ENCODE peak calls at places on chromosomes 12 and 14, in seven cellular contexts. R is IMR-90, J is H1, Q is neuronal stem cell, D is mesenchymal stem cell, A is mesendoderm, C is trophoblast cell. U is an unnamed sample. For H3K4me1, the result is how much of the 10 kb centered on the place peaks cover.

GRCh38 chr12:2382391-2383155 is 329.8 kb downstream of the CACNA1C start:
- DNase-seq in Q (no peak), D (peak), R (peak), A (no peak), C (no peak), J (no peak), U (no peak)

GRCh38 chr14:68977137-68977740 is 1.9 kb downstream of the ACTN1 start:
- DNase-seq in A (no peak), D (no peak), J (no peak), C (no peak), Q (peak), R (no peak), U (no peak)

GRCh38 chr12:111730420-111730819 is 36.3 kb upstream of the ALDH2 start:
- DNase-seq in R (no peak), A (no peak), Q (no peak), D (no peak), C (no peak), J (no peak), U (no peak)

GRCh38 chr12:10968765-10969456 is 17.8 kb downstream of the TAS2R50 start:
- DNase-seq in C (no peak), D (peak), A (no peak), J (no peak), Q (no peak), R (peak), U (no peak)

GRCh38 chr14:76951149-76951548 is 77.4 kb downstream of the IRF2BPL start:
- DNase-seq in C (no peak), D (no peak), A (no peak), J (no peak), R (no peak), Q (no peak), U (no peak)

GRCh38 chr12:122862110-122862634 is 26.9 kb downstream of the HIP1R start:
- DNase-seq in J (no peak), R (no peak), D (no peak), A (no peak), Q (no peak), C (no peak), U (no peak)

GRCh38 chr12:52506858-52507715 is 13.1 kb downstream of the KRT5 start:
- DNase-seq in D (peak), Q (peak), C (no peak), A (peak), J (no peak), R (peak), U (peak)

GRCh38 chr14:89289477-89289876 is 127.6 kb downstream of the FOXN3 start:
- DNase-seq in Q (no peak), C (no peak), R (no peak), A (no peak), D (no peak), J (no peak), U (no peak)

GRCh38 chr12:82688035-82688501 is 1.4 kb downstream of the TMTC2 start:
- DNase-seq in C (no peak), D (peak), Q (no peak), R (no peak), J (no peak), A (no peak), U (no peak)

GRCh38 chr12:31017535-31017934 is 56.1 kb upstream of the DDX11 start:
- DNase-seq in A (no peak), J (no peak), R (no peak), Q (no peak), C (no peak), D (no peak), U (peak)

GRCh38 chr12:31011746-31012567 is 61.7 kb upstream of the DDX11 start:
- DNase-seq in A (no peak), D (no peak), J (no peak), Q (no peak), R (no peak), C (no peak), U (no peak)

GRCh38 chr12:31016057-31016456 is 57.6 kb upstream of the DDX11 start:
- DNase-seq in D (no peak), A (no peak), J (no peak), R (no peak), Q (no peak), C (no peak), U (no peak)

GRCh38 chr12:31018106-31018890 is 55.4 kb upstream of the DDX11 start:
- DNase-seq in Q (no peak), D (no peak), A (no peak), R (no peak), J (no peak), C (no peak), U (peak)

DNA sequence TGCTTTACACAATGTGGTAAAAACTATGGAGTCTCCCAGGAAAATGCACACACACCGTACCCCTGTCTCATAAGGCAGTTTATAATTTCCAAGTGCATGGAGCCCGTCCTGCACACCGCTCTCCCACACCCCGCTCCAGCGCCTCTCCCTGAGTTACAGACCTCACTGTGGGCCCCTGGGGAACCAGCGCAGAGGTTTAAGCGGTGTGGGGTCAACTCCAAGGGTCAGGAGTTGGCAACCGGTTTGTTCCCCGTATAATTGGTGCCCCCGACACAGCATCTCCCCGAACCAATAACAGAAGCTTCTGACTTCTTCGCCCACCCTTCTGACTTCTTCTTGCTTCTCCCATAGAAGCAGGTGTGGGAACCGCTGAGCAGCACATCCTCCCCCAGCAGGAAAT is 58.4 kb upstream of the DDX11 start:
- DNase-seq in J (no peak), C (no peak), R (no peak), A (no peak), D (no peak), Q (no peak), U (no peak)
- H2AK5ac ChIP-seq in J (no peak), C (no peak), R (no peak), A (no peak), D (no peak), Q (no peak), U (no peak)

DNA sequence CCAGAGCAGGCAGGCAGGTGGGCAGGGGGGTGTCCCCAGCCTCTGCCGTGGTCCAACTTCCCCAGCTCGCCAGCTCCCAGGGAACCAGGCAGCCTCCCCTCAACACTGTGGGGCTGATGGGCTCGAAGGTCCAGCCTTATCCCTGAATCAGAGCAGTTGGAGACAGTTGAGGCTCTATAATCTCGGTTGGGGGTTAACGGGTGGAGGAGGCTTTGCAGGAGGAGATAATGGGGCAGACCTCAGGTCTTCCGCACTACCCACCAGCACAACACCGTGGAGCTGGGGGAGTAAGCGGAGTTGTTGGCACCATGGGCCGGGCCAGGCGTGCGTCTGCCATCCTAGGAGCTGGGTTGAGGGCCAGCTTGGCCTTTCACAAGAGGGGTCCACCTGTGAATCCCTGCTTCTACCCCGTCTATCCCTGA is 13.9 kb upstream of the HDAC7 start:
- DNase-seq in A (no peak), Q (no peak), C (no peak), R (no peak), J (no peak), D (no peak), U (peak)
- H3K4me1 ChIP-seq in A (under half), Q (under half), C (under half), R (under half), J (under half), D (under half), U (under half)

DNA sequence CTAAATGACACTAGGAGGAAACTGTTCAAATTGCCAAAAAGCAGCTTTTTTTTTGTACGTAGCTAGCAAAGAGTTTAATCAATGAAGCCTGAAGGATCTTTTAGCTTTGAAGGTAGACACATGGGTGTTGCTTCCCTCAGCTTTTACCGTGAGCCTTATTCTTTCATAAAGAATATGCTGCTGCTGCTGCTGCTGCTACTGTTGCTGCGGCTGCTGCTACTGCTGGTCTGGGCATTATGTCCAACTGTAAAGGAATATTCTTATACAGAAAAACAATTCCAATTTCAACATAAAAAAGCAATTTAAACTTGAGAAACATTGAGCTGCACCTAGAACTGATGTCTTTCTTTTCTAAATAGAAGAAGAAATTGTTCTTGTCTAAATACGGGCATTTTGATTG is 38.9 kb upstream of the PPP1R12A start:
- DNase-seq in R (no peak), A (no peak), Q (no peak), C (no peak), J (no peak), D (no peak), U (no peak)
- H2AK5ac ChIP-seq in R (no peak), A (no peak), Q (no peak), C (no peak), J (no peak), D (no peak), U (no peak)

DNA sequence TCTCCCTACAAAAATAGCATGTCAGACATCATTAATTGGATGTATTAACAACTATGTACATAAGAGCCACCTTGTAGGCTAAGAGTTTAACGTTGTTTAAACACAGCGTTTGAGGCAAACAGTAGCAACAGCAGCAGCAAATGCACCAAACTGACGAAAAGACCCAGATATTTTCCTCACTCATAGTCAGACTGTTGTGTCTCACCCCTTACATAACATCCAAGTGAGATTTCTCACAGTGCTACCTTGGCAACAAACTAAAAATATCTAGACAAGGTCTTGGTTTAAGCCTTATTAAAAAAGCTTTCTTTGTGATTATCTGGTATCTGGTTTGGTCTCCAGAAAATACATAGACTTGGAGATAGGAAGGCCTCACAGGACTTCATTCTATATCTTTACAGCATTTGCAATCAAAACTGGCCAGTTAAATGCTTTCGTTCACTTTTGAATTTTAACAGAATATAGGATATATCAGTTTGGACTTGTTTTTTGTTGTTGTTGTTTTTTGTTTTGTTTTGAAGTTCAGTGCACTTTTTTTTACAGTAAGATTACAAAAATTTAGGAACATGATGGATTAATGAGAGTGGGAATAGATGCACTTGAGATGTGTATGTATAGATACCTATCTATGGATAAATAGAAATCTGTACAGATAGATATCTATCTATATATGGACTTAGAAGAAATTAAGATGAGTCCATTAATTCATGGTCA is 4.1 kb downstream of the BHLHE41 start:
- DNase-seq in D (no peak), R (no peak), C (no peak), Q (no peak), J (no peak), A (no peak), U (no peak)
- H3K4me1 ChIP-seq in D (under half), R (under half), C (under half), Q (under half), J (under half), A (under half), U (under half)

GRCh38 chr14:50351016-50351415 is 38.9 kb downstream of the DMAC2L start:
- DNase-seq in J (no peak), D (peak), R (peak), C (no peak), Q (no peak), A (no peak), U (no peak)

GRCh38 chr14:50347521-50347920 is 35.4 kb downstream of the DMAC2L start:
- DNase-seq in J (no peak), C (no peak), A (no peak), Q (no peak), R (peak), D (peak), U (no peak)

GRCh38 chr14:50345891-50346422 is 33.8 kb downstream of the DMAC2L start:
- DNase-seq in Q (no peak), C (no peak), D (no peak), A (no peak), R (no peak), J (no peak), U (no peak)

GRCh38 chr14:50344831-50345563 is 32.9 kb downstream of the DMAC2L start:
- DNase-seq in R (peak), A (no peak), D (peak), Q (no peak), C (no peak), J (no peak), U (no peak)

GRCh38 chr14:50348933-50349332 is 36.8 kb downstream of the DMAC2L start:
- DNase-seq in Q (no peak), R (no peak), C (no peak), D (no peak), J (no peak), A (no peak), U (no peak)
- H2AK5ac ChIP-seq in Q (no peak), R (peak), C (no peak), D (no peak), J (no peak), A (no peak), U (no peak)

DNA sequence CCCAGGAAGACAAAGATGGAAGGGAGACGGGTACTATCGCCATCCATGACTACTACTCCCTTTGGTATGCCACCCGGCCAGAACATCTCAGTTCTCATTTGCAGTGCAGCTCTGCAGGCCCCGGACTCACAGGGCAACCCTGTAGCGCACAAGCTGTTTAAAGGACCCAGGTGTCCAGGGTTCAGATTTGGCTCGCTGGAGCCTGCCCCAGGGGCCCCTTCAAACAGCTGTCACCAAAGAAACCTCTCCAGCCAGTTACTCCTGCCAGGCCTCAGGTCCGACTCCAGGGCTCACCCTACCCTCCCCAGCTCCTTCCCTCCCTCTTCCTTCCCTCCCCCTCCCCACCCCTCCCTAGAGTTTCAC is 5.5 kb upstream of the CHD4 start:
- DNase-seq in D (no peak), J (no peak), R (no peak), Q (no peak), A (no peak), C (no peak), U (no peak)
- H3K4me1 ChIP-seq in D (under half), J (under half), R (under half), Q (under half), A (under half), C (under half), U (under half)

GRCh38 chr12:100557357-100557756 is 16.1 kb upstream of the GAS2L3 start:
- DNase-seq in A (no peak), R (no peak), D (no peak), J (no peak), Q (no peak), C (no peak), U (no peak)
- H2AK5ac ChIP-seq in A (no peak), R (no peak), D (no peak), J (no peak), Q (no peak), C (no peak), U (no peak)

GRCh38 chr14:22567437-22567836 is 21.6 kb downstream of the DAD1 start:
- DNase-seq in D (no peak), A (no peak), Q (no peak), C (no peak), R (no peak), J (no peak), U (no peak)
- H3K4me1 ChIP-seq in D (under half), A (under half), Q (under half), C (under half), R (under half), J (under half), U (under half)